ENCODE peak calls at places on chromosomes 4 and X, in seven cellular contexts. A is fibroblast of lung, D is choroid plexus epithelial cell, C is lung, P is ascending aorta, E is mesothelial cell of epicardium, G is nephron progenitor cell. V is an unnamed sample.

GRCh38 chr4:100188829-100189228 is 1.4 kb downstream of the DDIT4L start:
- DNase-seq in G (no peak), D (no peak), C (no peak), E (no peak), A (no peak), P (no peak), V (no peak)

GRCh38 chr4:128606173-128606572 is 203.3 kb upstream of the JADE1 start:
- DNase-seq in G (no peak), D (peak), E (no peak), C (no peak), A (peak), P (no peak), V (no peak)

GRCh38 chr4:165355900-165356300 is 22.9 kb upstream of the CPE start:
- DNase-seq in E (no peak), G (peak), D (peak), C (no peak), A (peak), P (no peak), V (peak)

GRCh38 chrX:1462596-1463251 is 10.0 kb upstream of the ASMTL start:
- DNase-seq in C (peak), E (no peak), P (peak), G (no peak), A (peak), D (peak), V (no peak)

GRCh38 chr4:176271749-176272148 is 2.7 kb upstream of the ASB5 start:
- DNase-seq in P (no peak), A (peak), D (peak), G (no peak), E (no peak), C (no peak), V (no peak)

GRCh38 chr4:185859106-185859505 is 47.1 kb upstream of the SORBS2 start:
- DNase-seq in G (no peak), P (no peak), A (peak), C (no peak), E (no peak), D (peak), V (no peak)

GRCh38 chrX:41703574-41704029 is 14.8 kb downstream of the GPR34 start:
- DNase-seq in C (no peak), A (no peak), P (no peak), E (no peak), D (no peak), G (no peak), V (no peak)

GRCh38 chr4:67327245-67327860 is 217.9 kb downstream of the CENPC start:
- DNase-seq in D (peak), E (peak), A (peak), P (no peak), C (peak), G (peak), V (peak)

GRCh38 chrX:29308726-29309125 is 721.5 kb downstream of the IL1RAPL1 start:
- DNase-seq in D (no peak), G (no peak), A (no peak), C (no peak), E (no peak), P (no peak), V (no peak)

GRCh38 chr4:47463235-47463956 is at the start of gene COMMD8:
- DNase-seq in A (peak), D (peak), C (peak), E (peak), P (peak), G (peak), V (peak)

GRCh38 chrX:150508461-150509367 is 59.7 kb upstream of the MTM1 start:
- DNase-seq in C (peak), E (no peak), G (peak), D (peak), A (peak), P (peak), V (no peak)

GRCh38 chrX:41090568-41091238 is 5.5 kb downstream of the USP9X start:
- DNase-seq in D (peak), P (no peak), C (no peak), A (peak), E (no peak), G (no peak), V (no peak)

GRCh38 chr4:150010525-150011126 is 67.6 kb upstream of the DCLK2 start:
- DNase-seq in E (peak), P (peak), G (peak), C (no peak), D (peak), A (peak), V (no peak)

GRCh38 chrX:68835468-68835867 is 6.6 kb downstream of the EFNB1 start:
- DNase-seq in G (no peak), P (peak), C (no peak), E (no peak), D (no peak), A (no peak), V (no peak)

DNA sequence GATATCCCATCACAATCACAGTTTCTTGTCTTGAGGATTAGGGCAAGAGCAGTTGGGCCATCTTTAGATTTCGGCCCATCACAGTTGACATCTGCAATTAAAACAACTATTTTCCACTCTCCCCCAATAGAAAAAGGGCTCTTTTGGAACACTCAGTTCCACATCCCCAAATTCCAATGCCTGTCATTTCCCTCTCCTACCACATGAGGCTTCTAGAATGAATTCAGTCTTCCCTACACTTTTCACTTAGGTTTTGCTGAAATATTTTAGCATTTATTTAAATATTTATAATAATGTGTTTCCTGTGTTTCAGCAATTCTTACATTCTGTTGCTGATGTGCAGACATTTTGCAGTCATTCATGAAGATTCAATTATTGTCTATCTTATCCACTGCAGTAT is 118.4 kb downstream of the COX18 start:
- DNase-seq in G (no peak), C (no peak), P (no peak), D (peak), E (no peak), A (peak), V (no peak)
- TF ChIP-seq CTCF in G (no peak), C (no peak), P (no peak), D (peak), E (peak), A (no peak), V (peak)

DNA sequence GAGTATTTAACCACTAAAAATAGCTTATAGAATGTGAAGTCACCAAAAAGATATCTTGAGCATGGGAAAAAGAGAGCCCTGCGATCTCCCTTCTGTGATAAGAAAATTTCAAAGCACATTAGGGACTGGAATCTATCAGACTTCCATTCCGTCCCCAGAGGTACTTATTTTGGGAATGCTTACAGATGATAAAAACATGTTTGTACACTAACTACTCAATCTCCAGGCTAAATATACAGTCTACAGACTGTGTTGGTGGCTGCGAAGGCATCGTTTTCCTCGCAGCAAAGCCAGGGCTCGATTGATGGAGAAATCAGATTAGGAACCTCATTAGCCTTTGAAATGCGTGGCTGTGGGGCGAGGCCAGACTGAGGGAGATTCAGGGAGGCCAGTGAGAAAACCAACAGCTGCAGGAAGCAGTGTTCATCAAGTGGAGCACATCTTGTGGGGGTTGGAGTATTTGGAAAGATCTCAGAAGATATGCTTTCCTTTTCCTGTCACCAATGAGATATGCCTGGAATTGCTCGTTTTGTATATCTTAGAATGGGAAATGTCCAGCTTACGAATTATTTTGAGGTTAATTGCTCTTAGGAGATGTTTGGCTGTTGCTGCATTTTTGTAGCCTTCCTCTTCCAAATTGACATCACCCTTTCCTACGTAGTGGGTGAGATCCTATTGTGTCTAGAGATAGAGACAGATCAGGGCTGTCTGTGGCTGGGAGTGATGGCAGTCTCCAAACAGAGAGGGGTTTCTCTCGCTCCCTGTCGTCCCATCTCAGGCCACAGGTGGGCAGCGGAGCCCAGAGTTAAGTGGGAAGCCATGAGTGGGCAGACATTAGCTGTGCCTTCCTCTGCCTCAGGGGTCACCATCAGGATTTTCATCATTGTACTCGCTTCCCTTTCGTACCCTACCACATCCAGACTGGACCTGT is 225.0 kb upstream of the FAT1 start:
- DNase-seq in G (peak), P (no peak), E (no peak), A (peak), D (peak), C (no peak), V (peak)
- TF ChIP-seq CTCF in G (peak), P (peak), E (peak), A (peak), D (peak), C (no peak), V (no peak)

DNA sequence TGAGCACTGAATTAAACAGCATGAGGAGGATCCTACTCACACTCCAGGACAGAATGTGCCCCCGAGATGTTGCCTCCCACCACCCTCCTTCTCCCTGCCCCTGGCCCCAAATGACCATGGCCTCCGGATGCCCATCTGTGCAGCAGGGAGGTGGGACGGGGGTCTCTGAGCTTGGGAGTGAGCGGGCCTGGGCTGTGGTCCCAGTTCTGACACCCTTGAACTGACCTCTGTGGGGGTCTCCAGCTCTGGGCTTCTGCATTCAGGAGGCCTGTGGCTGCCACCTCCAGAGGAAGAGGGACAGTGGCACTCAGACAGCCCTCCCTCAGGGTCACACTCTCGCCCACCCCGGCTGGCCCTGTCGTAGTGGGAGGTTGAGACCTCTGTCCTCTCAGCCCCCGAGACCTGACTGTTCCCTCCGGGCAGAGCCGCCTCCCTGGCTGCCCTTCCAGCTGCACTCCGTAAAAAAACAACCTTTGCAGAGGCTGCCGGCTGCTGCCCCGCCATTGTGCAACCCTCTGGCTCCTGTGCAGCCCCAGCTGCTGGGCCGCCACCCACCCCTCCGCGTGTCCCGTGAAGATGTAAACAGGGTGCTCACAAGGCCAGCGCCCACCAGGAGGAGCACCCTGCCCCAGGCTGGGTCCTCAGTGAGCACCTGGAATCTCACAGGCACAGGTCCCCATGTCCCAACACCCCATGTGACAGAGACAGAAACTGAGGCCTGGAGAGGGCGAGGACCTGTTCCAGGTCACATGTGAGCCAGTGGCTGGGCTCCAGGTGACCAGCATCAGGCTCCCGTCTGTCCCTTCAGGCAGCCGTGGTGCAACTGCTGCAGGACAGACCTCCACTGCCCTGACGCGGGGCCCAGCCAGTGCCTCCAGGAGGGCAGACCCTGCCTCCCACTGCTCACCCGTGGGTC is 39.6 kb downstream of the HTRA3 start:
- DNase-seq in A (no peak), C (no peak), P (peak), D (peak), G (no peak), E (no peak), V (peak)
- TF ChIP-seq CTCF in A (no peak), C (no peak), P (no peak), D (peak), G (no peak), E (no peak), V (no peak)

DNA sequence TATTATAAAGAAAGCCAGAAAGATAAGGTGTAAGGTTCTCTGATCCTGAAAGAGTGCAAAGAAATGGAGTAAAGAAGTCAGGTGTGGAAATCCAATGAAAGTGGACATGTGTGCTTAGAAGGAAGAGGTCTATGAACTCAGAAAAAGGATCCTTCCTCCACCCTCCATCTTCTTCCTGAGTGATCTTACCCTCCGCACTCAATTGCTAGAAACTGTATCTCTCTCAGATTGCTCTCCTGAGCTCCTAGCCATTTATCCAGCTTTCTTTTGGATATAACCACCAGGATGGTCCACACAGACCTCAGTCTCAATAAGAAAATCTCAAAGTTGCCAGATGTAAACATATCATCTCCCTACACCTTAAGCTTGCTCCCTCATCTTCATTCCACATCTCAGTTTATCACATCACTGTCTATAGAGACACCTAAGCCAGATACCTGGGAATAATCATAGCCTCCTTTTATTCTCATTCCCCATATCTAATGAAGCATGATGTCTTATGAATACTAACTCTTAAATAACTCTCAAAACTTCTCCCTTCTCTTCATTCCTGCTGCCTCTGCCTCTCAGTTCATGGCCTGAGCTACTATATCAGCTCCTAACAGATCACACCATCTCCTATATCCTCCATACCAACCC is 573 bp downstream of the SERPINA7 start:
- DNase-seq in C (no peak), A (no peak), P (no peak), E (no peak), G (no peak), D (no peak), V (no peak)
- TF ChIP-seq CTCF in C (no peak), A (no peak), P (no peak), E (no peak), G (no peak), D (no peak), V (no peak)

DNA sequence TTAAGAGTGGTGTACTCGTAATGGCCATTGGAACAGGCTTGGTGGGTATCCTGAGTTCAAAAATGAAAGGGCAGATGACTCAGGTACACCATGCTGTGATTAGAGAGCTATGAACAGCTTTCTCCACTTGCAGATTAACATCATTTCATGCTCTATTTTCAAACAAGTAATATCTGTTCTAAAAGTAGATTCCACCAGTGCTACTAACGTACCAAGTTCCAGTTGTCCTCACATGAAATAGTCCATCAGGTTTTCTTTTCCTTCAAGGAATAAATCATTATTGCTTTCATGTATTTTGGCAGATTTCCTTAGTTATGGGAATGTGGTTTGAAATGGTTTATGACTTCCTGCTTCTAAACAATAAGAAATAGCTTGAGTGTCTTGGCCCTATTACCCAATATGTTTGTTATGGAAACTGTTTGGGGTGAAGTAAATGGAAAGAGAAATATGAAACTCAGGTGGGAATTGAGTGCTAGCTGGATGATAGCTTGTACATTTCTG is 49.9 kb downstream of the PCDH7 start:
- DNase-seq in D (peak), A (peak), E (no peak), C (no peak), G (no peak), P (no peak), V (no peak)
- TF ChIP-seq CTCF in D (no peak), A (no peak), E (no peak), C (no peak), G (no peak), P (no peak), V (no peak)

GRCh38 chrX:153689654-153690465 is 2.1 kb downstream of the SLC6A8 start:
- DNase-seq in G (no peak), P (no peak), C (no peak), D (no peak), A (peak), E (no peak), V (peak)
- TF ChIP-seq CTCF in G (peak), P (no peak), C (no peak), D (peak), A (no peak), E (no peak), V (peak)

GRCh38 chr4:152458801-152459302 is 77.0 kb downstream of the FBXW7 start:
- DNase-seq in G (no peak), E (no peak), D (peak), C (no peak), P (no peak), A (peak), V (no peak)

GRCh38 chr4:152462715-152463114 is 73.2 kb downstream of the FBXW7 start:
- DNase-seq in P (no peak), C (no peak), E (no peak), A (peak), G (no peak), D (peak), V (no peak)

GRCh38 chr4:152462047-152462446 is 73.8 kb downstream of the FBXW7 start:
- DNase-seq in P (no peak), A (no peak), G (no peak), E (no peak), D (no peak), C (no peak), V (no peak)

GRCh38 chr4:152459326-152459725 is 76.6 kb downstream of the FBXW7 start:
- DNase-seq in C (no peak), A (no peak), P (no peak), E (no peak), D (no peak), G (no peak), V (no peak)

GRCh38 chr4:152460488-152460887 is 75.4 kb downstream of the FBXW7 start:
- DNase-seq in D (peak), G (no peak), A (peak), C (no peak), E (no peak), P (no peak), V (no peak)
- TF ChIP-seq CTCF in D (peak), G (no peak), A (no peak), C (no peak), E (no peak), P (no peak), V (no peak)

GRCh38 chrX:143429831-143430230 is 87.4 kb downstream of the SPANXN3 start:
- DNase-seq in G (no peak), D (no peak), E (no peak), C (no peak), A (no peak), P (no peak), V (no peak)

DNA sequence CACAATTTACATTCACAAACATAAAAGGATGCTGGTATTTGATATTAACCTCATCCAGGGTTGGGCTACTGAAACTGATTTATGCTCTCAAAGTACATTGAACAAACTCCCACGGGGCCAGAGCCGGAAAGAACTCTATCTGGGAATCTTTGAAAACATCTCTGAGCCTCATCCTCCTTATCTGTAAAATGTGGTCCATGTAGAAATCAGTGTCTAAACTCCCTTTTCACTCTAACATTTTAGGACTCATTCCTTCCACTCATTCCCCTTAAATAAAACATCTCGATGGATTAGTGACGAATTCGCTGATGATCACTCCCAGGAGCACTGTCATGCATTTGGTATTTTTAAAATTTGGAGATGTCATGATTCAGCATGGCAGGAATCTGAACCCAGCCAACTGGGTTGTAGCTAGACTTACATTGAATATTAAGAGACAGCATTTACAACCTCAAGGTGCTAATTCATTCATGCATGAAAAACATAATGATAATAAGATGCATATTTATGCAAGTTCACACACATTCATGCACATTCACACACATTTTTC is 88.2 kb downstream of the SPANXN3 start:
- DNase-seq in G (no peak), C (no peak), D (no peak), A (peak), E (no peak), P (no peak), V (no peak)
- TF ChIP-seq CTCF in G (no peak), C (no peak), D (no peak), A (no peak), E (no peak), P (no peak), V (no peak)